ENCODE peak calls at places on chromosomes 5 and 9, in eight cellular contexts. N, G, H, O, Y, Z, V and X are unnamed samples.

GRCh38 chr9:76456202-76456926 is 2.6 kb upstream of the GCNT1 start:
- DNase-seq in O (peak; percentile 51), V (peak; percentile 88), N (no peak), Z (peak; percentile 63), Y (no peak), H (peak; percentile 38), G (no peak), X (no peak)

GRCh38 chr5:82150562-82150961 is 127.6 kb downstream of the RPS23 start:
- DNase-seq in H (no peak), Y (no peak), Z (no peak), G (no peak), N (no peak), O (no peak), V (no peak), X (no peak)

GRCh38 chr5:181221792-181222629 is 1.1 kb upstream of the TRIM41 start:
- DNase-seq in Y (peak; percentile 97), G (peak; percentile 94), H (peak; percentile 97), Z (peak; percentile 94), O (peak; percentile 93), V (peak; percentile 89), N (peak; percentile 93), X (peak; percentile 99)

GRCh38 chr5:80035839-80036238 is 691 bp downstream of the THBS4 start:
- DNase-seq in G (no peak), O (no peak), Z (no peak), N (no peak), H (no peak), Y (no peak), V (no peak), X (no peak)

GRCh38 chr9:82670000-82670399 is 392.9 kb downstream of the RASEF start:
- DNase-seq in H (no peak), G (no peak), Y (no peak), V (no peak), O (no peak), N (no peak), Z (no peak), X (no peak)

GRCh38 chr9:135515541-135515951 is 5.7 kb upstream of the LCN1 start:
- DNase-seq in N (no peak), Y (peak; percentile 25), V (no peak), H (no peak), Z (no peak), G (peak; percentile 48), O (no peak), X (no peak)

GRCh38 chr5:44885903-44886302 is 77.2 kb downstream of the MRPS30 start:
- DNase-seq in G (no peak), N (no peak), Y (no peak), O (peak; percentile 67), Z (no peak), V (no peak), H (no peak), X (no peak)

GRCh38 chr9:77838986-77839385 is 190.9 kb upstream of the GNA14 start:
- DNase-seq in O (no peak), G (no peak), N (no peak), H (no peak), Y (no peak), V (no peak), Z (no peak), X (no peak)

GRCh38 chr5:127872494-127872893 is 169.3 kb downstream of the CCDC192 start:
- DNase-seq in N (no peak), Y (no peak), O (no peak), G (no peak), V (no peak), H (no peak), Z (peak; percentile 69), X (no peak)

GRCh38 chr5:146947181-146947941 is 68.8 kb upstream of the PPP2R2B start:
- DNase-seq in V (peak; percentile 19), H (no peak), N (no peak), O (no peak), G (no peak), Z (peak; percentile 12), Y (no peak), X (no peak)

GRCh38 chr5:56384186-56384585 is 151.1 kb upstream of the ANKRD55 start:
- DNase-seq in V (no peak), O (no peak), Y (no peak), G (no peak), Z (no peak), N (no peak), H (no peak), X (no peak)

GRCh38 chr5:83253731-83254130 is 176.4 kb downstream of the XRCC4 start:
- DNase-seq in G (no peak), O (peak; percentile 24), H (no peak), Y (no peak), V (no peak), Z (peak; percentile 22), N (no peak), X (no peak)

GRCh38 chr5:149406979-149407306 is 27.9 kb upstream of the IL17B start:
- DNase-seq in V (no peak), Z (no peak), Y (no peak), O (no peak), G (no peak), H (no peak), N (no peak), X (no peak)
- TF ChIP-seq CTCF in V (no peak), Z (no peak), Y (no peak), O (no peak), G (no peak), H (no peak), N (no peak), X (no peak)

DNA sequence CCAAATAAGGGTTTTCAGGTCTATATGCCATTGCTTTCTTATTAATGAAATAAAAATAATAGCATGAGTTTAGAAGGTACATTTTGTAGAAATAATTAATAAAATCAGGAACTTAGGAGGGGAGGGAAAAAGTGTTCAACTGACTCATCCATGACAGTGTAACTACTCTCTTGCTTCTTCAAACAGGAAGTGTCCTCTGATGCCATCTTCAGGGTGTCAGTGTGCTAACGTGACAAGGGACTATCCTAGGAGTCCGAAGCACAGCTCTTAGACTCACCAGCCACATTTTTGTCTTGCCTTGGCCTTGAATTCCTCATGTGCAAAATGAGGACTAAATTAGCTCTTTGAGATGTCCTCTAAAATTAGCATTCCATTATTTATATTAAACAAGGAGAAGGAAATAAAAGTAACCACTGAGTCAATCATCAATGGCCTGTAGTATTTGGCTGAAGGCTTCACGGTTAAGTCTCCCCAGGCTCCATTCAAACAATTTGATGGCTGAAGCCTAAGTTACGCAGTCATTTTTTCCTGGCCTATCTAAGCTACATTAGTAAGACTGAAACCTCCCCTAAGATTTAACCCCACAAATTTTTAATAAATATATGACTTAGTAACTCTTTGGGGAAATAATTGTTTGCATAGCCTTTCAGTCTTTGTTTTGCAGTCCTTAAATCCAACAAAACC is 151.1 kb downstream of the ARL15 start:
- DNase-seq in H (no peak), Y (no peak), G (no peak), Z (no peak), O (no peak), V (peak; percentile 29), N (no peak), X (no peak)
- TF ChIP-seq CTCF in H (no peak), Y (no peak), G (no peak), Z (no peak), O (no peak), V (peak; percentile 37), N (no peak), X (no peak)

GRCh38 chr5:114305402-114306207 is 56.3 kb upstream of the KCNN2 start:
- DNase-seq in G (no peak), O (peak; percentile 32), Z (peak; percentile 5), N (no peak), H (no peak), Y (no peak), V (peak; percentile 18), X (no peak)
- TF ChIP-seq CTCF in G (peak; percentile 28), O (peak; percentile 63), Z (peak; percentile 12), N (no peak), H (peak; percentile 43), Y (no peak), V (peak; percentile 70), X (no peak)

GRCh38 chr9:121688149-121688680 is 36.8 kb downstream of the DAB2IP start:
- DNase-seq in O (no peak), G (peak; percentile 38), Y (no peak), H (no peak), N (no peak), V (no peak), Z (no peak), X (no peak)
- TF ChIP-seq CTCF in O (no peak), G (no peak), Y (no peak), H (no peak), N (no peak), V (no peak), Z (no peak), X (no peak)

GRCh38 chr5:426392-426976 is 16.5 kb upstream of the EXOC3 start:
- DNase-seq in V (no peak), Z (no peak), Y (peak; percentile 12), O (no peak), G (no peak), N (no peak), H (no peak), X (no peak)

GRCh38 chr5:424259-425110 is 18.5 kb upstream of the EXOC3 start:
- DNase-seq in V (peak; percentile 47), G (peak; percentile 66), H (no peak), Y (peak; percentile 40), Z (no peak), O (no peak), N (no peak), X (no peak)

GRCh38 chr5:427415-428087 is 15.4 kb upstream of the EXOC3 start:
- DNase-seq in O (no peak), Z (no peak), H (no peak), Y (peak; percentile 22), N (no peak), G (peak; percentile 42), V (no peak), X (no peak)

GRCh38 chr5:423626-424258 is 19.2 kb upstream of the EXOC3 start:
- DNase-seq in Y (peak; percentile 53), G (peak; percentile 60), H (no peak), O (no peak), V (no peak), Z (no peak), N (no peak), X (no peak)

DNA sequence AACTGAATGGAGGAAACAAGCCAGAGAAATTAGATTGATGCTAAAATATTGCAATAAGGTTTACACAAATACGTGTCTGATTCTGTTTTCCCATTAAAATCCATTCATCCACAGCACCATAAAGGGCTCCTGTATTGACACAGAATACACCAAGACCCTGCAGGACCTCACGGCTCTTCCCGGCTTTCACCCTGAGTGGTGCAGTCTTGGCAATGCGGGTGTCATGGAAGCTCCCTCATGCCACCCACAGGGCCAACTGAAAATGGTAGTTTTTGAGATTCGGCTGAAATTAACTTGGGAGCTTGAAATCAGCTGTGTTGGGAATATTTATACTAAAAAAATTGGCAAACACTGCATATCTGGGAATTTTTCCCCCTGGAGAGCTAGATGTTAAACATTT is 17.3 kb upstream of the EXOC3 start:
- DNase-seq in Y (peak; percentile 35), H (no peak), G (no peak), Z (peak; percentile 50), O (no peak), V (peak; percentile 24), N (no peak), X (no peak)
- TF ChIP-seq CTCF in Y (no peak), H (no peak), G (no peak), Z (peak; percentile 36), O (no peak), V (peak; percentile 66), N (no peak), X (no peak)

DNA sequence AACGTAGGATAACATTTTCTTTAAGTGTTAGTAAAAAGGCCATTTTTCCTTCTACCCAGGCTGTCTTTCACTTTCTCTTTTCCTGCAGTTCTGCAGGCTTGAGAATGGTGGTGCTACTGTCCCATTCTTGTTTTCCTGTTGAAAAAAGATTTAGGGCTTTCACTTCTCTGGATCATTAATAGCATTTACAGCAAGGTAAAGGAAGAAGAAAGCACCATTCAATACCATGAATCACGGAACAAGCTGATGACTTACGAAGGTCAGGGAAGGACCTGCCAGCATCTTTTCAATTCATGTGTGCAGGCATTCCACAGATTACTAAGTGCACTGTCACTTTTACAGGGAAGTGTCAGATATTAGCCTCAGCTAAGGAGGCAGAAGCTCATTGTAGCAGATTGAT is 292.8 kb downstream of the YTHDC2 start:
- DNase-seq in V (no peak), G (no peak), H (no peak), Z (peak; percentile 2), N (no peak), Y (no peak), O (peak; percentile 28), X (no peak)
- TF ChIP-seq CTCF in V (peak; percentile 40), G (peak; percentile 32), H (peak; percentile 45), Z (peak; percentile 29), N (peak; percentile 42), Y (peak; percentile 27), O (peak; percentile 51), X (no peak)